ENCODE peak calls at places on chromosomes 16 and 17, in eight cellular contexts. I is HS-5, R is memory B cell, S is EL, Y is NCI-H524 treated with DMSO at 0.1 percent for 48 hours, X is HTR-8/SVneo, E is COLO829, K is HCT116. V is an unnamed sample.

GRCh38 chr16:85982563-85982939 is 83.6 kb downstream of the IRF8 start:
- DNase-seq in R (no peak), I (no peak), S (no peak), K (no peak), E (no peak), X (no peak), Y (no peak), V (no peak)

GRCh38 chr16:12801511-12802042 is 2.1 kb downstream of the CPPED1 start:
- DNase-seq in R (no peak), K (no peak), I (peak), S (peak), Y (no peak), E (peak), X (no peak), V (no peak)

GRCh38 chr16:4882261-4882632 is 35.0 kb downstream of the UBN1 start:
- DNase-seq in Y (no peak), K (no peak), E (no peak), R (no peak), I (no peak), S (no peak), X (no peak), V (no peak)

GRCh38 chr16:89618114-89618999 is 4.9 kb downstream of the DPEP1 start:
- DNase-seq in K (no peak), I (no peak), Y (no peak), E (no peak), X (no peak), R (no peak), S (no peak), V (no peak)

GRCh38 chr16:27973678-27974077 is 89.8 kb downstream of the GSG1L start:
- DNase-seq in E (no peak), Y (no peak), X (no peak), R (no peak), K (no peak), I (no peak), S (no peak), V (no peak)

GRCh38 chr17:59511726-59512125 is 53.7 kb upstream of the DHX40 start:
- DNase-seq in S (no peak), Y (no peak), R (no peak), K (no peak), E (no peak), X (no peak), I (no peak), V (no peak)

GRCh38 chr17:37110816-37111215 is 162.1 kb downstream of the AATF start:
- DNase-seq in K (no peak), I (no peak), R (no peak), X (no peak), E (no peak), Y (no peak), S (no peak), V (no peak)

GRCh38 chr17:78933959-78934568 is 8.9 kb upstream of the TIMP2 start:
- DNase-seq in K (no peak), S (peak), R (no peak), X (peak), E (no peak), Y (peak), I (peak), V (no peak)

GRCh38 chr17:75430159-75430748 is 24.8 kb upstream of the GRB2 start:
- DNase-seq in K (no peak), Y (no peak), I (no peak), R (no peak), E (no peak), S (peak), X (peak), V (no peak)

GRCh38 chr17:75472119-75472518 is 15.7 kb downstream of the TMEM94 start:
- DNase-seq in Y (no peak), R (no peak), E (no peak), S (no peak), X (no peak), K (no peak), I (no peak), V (peak)

GRCh38 chr17:81230043-81230820 is 7.5 kb upstream of the CEP131 start:
- DNase-seq in X (no peak), K (no peak), I (no peak), Y (no peak), E (no peak), S (no peak), R (no peak), V (peak)

GRCh38 chr16:52069866-52070265 is 477.1 kb downstream of the TOX3 start:
- DNase-seq in K (no peak), Y (no peak), X (no peak), R (no peak), I (no peak), E (peak), S (no peak), V (no peak)

GRCh38 chr17:81966343-81967243 is 5.6 kb upstream of the NOTUM start:
- DNase-seq in I (no peak), R (no peak), S (no peak), Y (peak), X (no peak), E (no peak), K (no peak), V (no peak)

GRCh38 chr17:17063546-17064122 is 21.4 kb downstream of the MPRIP start:
- DNase-seq in Y (no peak), R (no peak), E (peak), I (no peak), S (peak), X (peak), K (no peak), V (no peak)

GRCh38 chr17:48615963-48616718 is 1.0 kb upstream of the HOXB8 start:
- DNase-seq in Y (no peak), I (no peak), R (no peak), X (no peak), E (no peak), K (no peak), S (no peak), V (no peak)

GRCh38 chr16:83830769-83831450 is 23.1 kb downstream of the HSBP1 start:
- DNase-seq in S (peak), X (no peak), R (no peak), I (no peak), K (no peak), E (no peak), Y (no peak), V (no peak)

GRCh38 chr17:79775635-79776034 is 2.3 kb upstream of the CBX2 start:
- DNase-seq in E (no peak), S (no peak), R (no peak), X (no peak), K (no peak), I (no peak), Y (no peak), V (no peak)

GRCh38 chr17:40499551-40500189 is 1.8 kb downstream of the TNS4 start:
- DNase-seq in X (peak), K (no peak), E (peak), Y (no peak), S (peak), I (no peak), R (no peak), V (peak)

GRCh38 chr16:69566437-69567030 is 768 bp downstream of the NFAT5 start:
- DNase-seq in E (peak), X (peak), Y (no peak), R (peak), I (peak), S (peak), K (no peak), V (peak)

GRCh38 chr16:86990451-86990850 is 326.7 kb downstream of the C16orf95 start:
- DNase-seq in E (no peak), S (no peak), I (no peak), K (no peak), Y (no peak), R (no peak), X (no peak), V (no peak)

GRCh38 chr16:30585022-30585399 is 486 bp downstream of the ZNF785 start:
- DNase-seq in R (no peak), X (no peak), S (no peak), E (no peak), K (no peak), I (no peak), Y (no peak), V (peak)

GRCh38 chr17:83079340-83079747 is at the start of gene METRNL:
- DNase-seq in E (peak), S (peak), K (no peak), X (peak), R (peak), I (no peak), Y (no peak), V (peak)

GRCh38 chr17:47368262-47368661 is 44.5 kb downstream of the EFCAB13 start:
- DNase-seq in K (no peak), I (no peak), E (no peak), R (no peak), Y (no peak), S (no peak), X (no peak), V (no peak)

GRCh38 chr16:84513111-84514065 is 8.9 kb upstream of the MEAK7 start:
- DNase-seq in I (no peak), K (no peak), E (no peak), Y (no peak), R (no peak), S (peak), X (peak), V (no peak)

GRCh38 chr16:78405833-78406232 is 306.4 kb downstream of the WWOX start:
- DNase-seq in X (no peak), R (no peak), E (no peak), S (no peak), K (no peak), Y (no peak), I (no peak), V (no peak)

GRCh38 chr17:64448665-64449512 is at the start of gene MILR1:
- DNase-seq in R (peak), S (peak), X (peak), Y (no peak), E (peak), K (peak), I (peak), V (peak)

GRCh38 chr17:74190807-74191206 is 12.7 kb upstream of the RPL38 start:
- DNase-seq in R (no peak), I (no peak), E (no peak), Y (no peak), S (no peak), X (no peak), K (no peak), V (no peak)

GRCh38 chr17:57653279-57653678 is 91.8 kb downstream of the CCDC182 start:
- DNase-seq in X (no peak), K (no peak), E (no peak), I (no peak), R (no peak), Y (no peak), S (no peak), V (no peak)

GRCh38 chr16:76387994-76388393 is 110.8 kb downstream of the CNTNAP4 start:
- DNase-seq in X (no peak), I (no peak), K (no peak), R (no peak), S (no peak), Y (no peak), E (no peak), V (no peak)

GRCh38 chr17:76736349-76737081 is 616 bp downstream of the SRSF2 start:
- DNase-seq in E (no peak), S (peak), I (no peak), X (no peak), R (peak), Y (no peak), K (no peak), V (peak)

GRCh38 chr16:11630230-11631056 is 37.8 kb upstream of the SNN start:
- DNase-seq in K (no peak), S (no peak), X (no peak), Y (no peak), E (no peak), I (no peak), R (no peak), V (no peak)

GRCh38 chr17:16342979-16343378 is 10.3 kb downstream of the CENPV start:
- DNase-seq in Y (no peak), S (peak), I (no peak), E (no peak), K (no peak), X (no peak), R (no peak), V (no peak)

GRCh38 chr17:58786586-58787295 is 31.1 kb downstream of the PPM1E start:
- DNase-seq in S (peak), E (peak), K (peak), R (no peak), I (peak), Y (no peak), X (peak), V (peak)

GRCh38 chr17:13597723-13598347 is 3.9 kb downstream of the HS3ST3A1 start:
- DNase-seq in I (no peak), S (peak), R (peak), X (no peak), Y (no peak), E (peak), K (peak), V (peak)

GRCh38 chr16:30473231-30474061 is 904 bp downstream of the ITGAL start:
- DNase-seq in K (no peak), E (no peak), Y (no peak), R (peak), S (no peak), X (no peak), I (no peak), V (no peak)

GRCh38 chr17:59002848-59003247 is 103.8 kb downstream of the TRIM37 start:
- DNase-seq in E (no peak), Y (no peak), K (no peak), S (peak), R (no peak), I (no peak), X (no peak), V (no peak)

GRCh38 chr16:81284995-81285600 is 29.7 kb upstream of the GAN start:
- DNase-seq in R (no peak), I (no peak), X (no peak), K (no peak), S (no peak), E (no peak), Y (no peak), V (no peak)

GRCh38 chr17:13575922-13576419 is 25.8 kb downstream of the HS3ST3A1 start:
- DNase-seq in Y (no peak), E (no peak), I (no peak), X (no peak), K (no peak), R (no peak), S (no peak), V (no peak)

GRCh38 chr17:67582632-67583230 is 135.0 kb upstream of the NOL11 start:
- DNase-seq in K (no peak), S (no peak), X (no peak), I (no peak), Y (no peak), E (no peak), R (no peak), V (no peak)

GRCh38 chr16:81553080-81553813 is 108.6 kb downstream of the CMIP start:
- DNase-seq in E (no peak), X (no peak), R (no peak), Y (no peak), I (no peak), K (no peak), S (peak), V (no peak)